ENCODE peak calls at places on chromosomes 4 and X, in six cellular contexts. One of them, this sample, is unnamed.

GRCh38 chr4:174523003-174523693 is 860 bp upstream of the HPGD start:
- DNase-seq in mammary epithelial cell: no peak
- DNase-seq in aorta: peak; percentile 51
- DNase-seq in NT2/D1: no peak
- DNase-seq in GM23248: peak; percentile 50
- DNase-seq in kidney: no peak
- DNase-seq in this sample: no peak

GRCh38 chr4:147340111-147340510 is 140.8 kb upstream of the EDNRA start:
- DNase-seq in mammary epithelial cell: peak; percentile 68
- DNase-seq in aorta: no peak
- DNase-seq in NT2/D1: no peak
- DNase-seq in GM23248: peak; percentile 84
- DNase-seq in kidney: no peak
- DNase-seq in this sample: no peak

GRCh38 chr4:83281326-83281725 is 3.3 kb downstream of the COQ2 start:
- DNase-seq in mammary epithelial cell: no peak
- DNase-seq in aorta: no peak
- DNase-seq in NT2/D1: no peak
- DNase-seq in GM23248: no peak
- DNase-seq in kidney: no peak
- DNase-seq in this sample: no peak

GRCh38 chrX:136619889-136620505 is 28.0 kb upstream of the CD40LG start:
- DNase-seq in mammary epithelial cell: no peak
- DNase-seq in aorta: no peak
- DNase-seq in NT2/D1: no peak
- DNase-seq in GM23248: no peak
- DNase-seq in kidney: no peak
- DNase-seq in this sample: no peak

GRCh38 chr4:113952452-113953029 is 26.9 kb downstream of the ARSJ start:
- DNase-seq in mammary epithelial cell: peak; percentile 27
- DNase-seq in aorta: no peak
- DNase-seq in NT2/D1: peak; percentile 46
- DNase-seq in GM23248: peak; percentile 63
- DNase-seq in kidney: no peak
- DNase-seq in this sample: peak; percentile 83

GRCh38 chr4:94588900-94589693 is 137.4 kb downstream of the PDLIM5 start:
- DNase-seq in mammary epithelial cell: no peak
- DNase-seq in aorta: no peak
- DNase-seq in NT2/D1: no peak
- DNase-seq in GM23248: peak; percentile 61
- DNase-seq in kidney: no peak
- DNase-seq in this sample: no peak

GRCh38 chr4:33060873-33061542 is 2340.8 kb downstream of the PCDH7 start:
- DNase-seq in mammary epithelial cell: peak; percentile 2
- DNase-seq in aorta: peak; percentile 61
- DNase-seq in NT2/D1: peak; percentile 51
- DNase-seq in GM23248: peak; percentile 74
- DNase-seq in kidney: peak; percentile 55
- DNase-seq in this sample: peak; percentile 71

GRCh38 chr4:128056396-128056795 is 4.7 kb upstream of the LARP1B start:
- DNase-seq in mammary epithelial cell: no peak
- DNase-seq in aorta: no peak
- DNase-seq in NT2/D1: no peak
- DNase-seq in GM23248: no peak
- DNase-seq in kidney: no peak
- DNase-seq in this sample: no peak

GRCh38 chr4:7924570-7924969 is 15.1 kb downstream of the AFAP1 start:
- DNase-seq in mammary epithelial cell: no peak
- DNase-seq in aorta: no peak
- DNase-seq in NT2/D1: no peak
- DNase-seq in GM23248: no peak
- DNase-seq in kidney: no peak
- DNase-seq in this sample: no peak

GRCh38 chr4:52376107-52376704 is 282.9 kb downstream of the USP46 start:
- DNase-seq in mammary epithelial cell: peak; percentile 29
- DNase-seq in aorta: no peak
- DNase-seq in NT2/D1: peak; percentile 33
- DNase-seq in GM23248: peak; percentile 73
- DNase-seq in kidney: no peak
- DNase-seq in this sample: peak; percentile 82

GRCh38 chr4:93888768-93889167 is 60.2 kb downstream of the ATOH1 start:
- DNase-seq in mammary epithelial cell: no peak
- DNase-seq in aorta: no peak
- DNase-seq in NT2/D1: no peak
- DNase-seq in GM23248: no peak
- DNase-seq in kidney: no peak
- DNase-seq in this sample: no peak

GRCh38 chr4:52641853-52642563 is 17.1 kb downstream of the USP46 start:
- DNase-seq in mammary epithelial cell: peak; percentile 81
- DNase-seq in aorta: no peak
- DNase-seq in NT2/D1: no peak
- DNase-seq in GM23248: peak; percentile 67
- DNase-seq in kidney: no peak
- DNase-seq in this sample: no peak

GRCh38 chr4:187883836-187884235 is 111.7 kb upstream of the ZFP42 start:
- DNase-seq in mammary epithelial cell: no peak
- DNase-seq in aorta: no peak
- DNase-seq in NT2/D1: no peak
- DNase-seq in GM23248: no peak
- DNase-seq in kidney: no peak
- DNase-seq in this sample: no peak

GRCh38 chr4:183797445-183798248 is 107.5 kb upstream of the STOX2 start:
- DNase-seq in mammary epithelial cell: peak; percentile 48
- DNase-seq in aorta: no peak
- DNase-seq in NT2/D1: no peak
- DNase-seq in GM23248: peak; percentile 34
- DNase-seq in kidney: peak; percentile 81
- DNase-seq in this sample: no peak

GRCh38 chr4:112099701-112100289 is 45.5 kb upstream of the FAM241A start:
- DNase-seq in mammary epithelial cell: peak; percentile 37
- DNase-seq in aorta: no peak
- DNase-seq in NT2/D1: no peak
- DNase-seq in GM23248: peak; percentile 73
- DNase-seq in kidney: no peak
- DNase-seq in this sample: peak; percentile 72

DNA sequence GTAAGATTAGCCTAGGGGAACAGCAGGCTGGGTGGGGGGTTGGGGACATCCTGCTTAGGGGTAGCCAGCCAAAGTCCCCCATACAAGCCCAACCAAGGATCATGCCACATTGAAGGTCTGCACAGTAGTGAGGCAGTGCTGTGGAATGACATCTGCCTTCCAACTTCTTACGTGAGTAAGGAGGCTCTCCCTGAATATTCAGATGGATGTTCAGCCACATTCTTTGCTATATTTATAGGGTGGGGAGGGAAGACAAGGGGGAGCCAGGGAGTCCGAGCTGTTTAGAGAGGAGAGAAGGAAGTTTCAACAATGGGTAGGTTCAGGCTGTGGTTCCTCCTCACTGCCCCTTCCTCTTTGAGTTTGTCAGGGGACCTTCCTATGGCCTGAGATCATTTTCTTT is 29.7 kb downstream of the MSN start:
- DNase-seq in mammary epithelial cell: no peak
- DNase-seq in aorta: no peak
- DNase-seq in NT2/D1: no peak
- DNase-seq in GM23248: peak; percentile 80
- DNase-seq in kidney: no peak
- DNase-seq in this sample: peak; percentile 49
- H3K4me1 ChIP-seq in mammary epithelial cell: peaks cover 38% of the 10 kb centered on the region
- H3K4me1 ChIP-seq in aorta: peaks cover 2% of the 10 kb centered on the region
- H3K4me1 ChIP-seq in NT2/D1: peaks cover 8% of the 10 kb centered on the region
- H3K4me1 ChIP-seq in GM23248: peaks cover 59% of the 10 kb centered on the region
- H3K4me1 ChIP-seq in kidney: peaks cover 36% of the 10 kb centered on the region
- H3K4me1 ChIP-seq in this sample: peaks cover 96% of the 10 kb centered on the region

GRCh38 chr4:40492747-40493146 is 136.9 kb downstream of the RBM47 start:
- DNase-seq in mammary epithelial cell: no peak
- DNase-seq in aorta: no peak
- DNase-seq in NT2/D1: no peak
- DNase-seq in GM23248: no peak
- DNase-seq in kidney: no peak
- DNase-seq in this sample: no peak

GRCh38 chr4:40486534-40486933 is 143.1 kb downstream of the RBM47 start:
- DNase-seq in mammary epithelial cell: peak; percentile 62
- DNase-seq in aorta: no peak
- DNase-seq in NT2/D1: no peak
- DNase-seq in GM23248: peak; percentile 45
- DNase-seq in kidney: no peak
- DNase-seq in this sample: no peak

GRCh38 chr4:40493160-40493559 is 136.5 kb downstream of the RBM47 start:
- DNase-seq in mammary epithelial cell: no peak
- DNase-seq in aorta: no peak
- DNase-seq in NT2/D1: no peak
- DNase-seq in GM23248: no peak
- DNase-seq in kidney: no peak
- DNase-seq in this sample: no peak

DNA sequence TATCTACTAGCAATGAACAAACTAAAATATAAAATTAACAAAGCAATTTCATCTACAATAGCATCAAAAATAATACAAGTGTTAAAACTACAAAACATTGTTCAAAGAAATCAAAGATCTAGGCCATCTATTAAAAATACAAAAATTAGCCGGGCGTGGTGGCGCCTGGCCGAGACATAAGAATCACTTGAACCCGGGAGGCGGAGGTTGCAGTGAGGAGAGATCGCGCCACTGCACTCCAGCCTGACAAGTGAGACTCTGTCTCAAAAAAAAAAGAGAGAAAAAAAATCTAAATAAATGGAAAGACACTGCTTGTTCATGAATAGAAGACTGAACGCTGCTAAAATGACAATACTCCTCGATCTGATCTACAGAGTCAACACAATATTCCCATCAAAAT is 139.2 kb downstream of the RBM47 start:
- DNase-seq in mammary epithelial cell: no peak
- DNase-seq in aorta: no peak
- DNase-seq in NT2/D1: no peak
- DNase-seq in GM23248: no peak
- DNase-seq in kidney: no peak
- DNase-seq in this sample: no peak
- H3K4me1 ChIP-seq in mammary epithelial cell: peaks cover 14% of the 10 kb centered on the region
- H3K4me1 ChIP-seq in aorta: no peaks in the 10 kb centered on the region
- H3K4me1 ChIP-seq in NT2/D1: no peaks in the 10 kb centered on the region
- H3K4me1 ChIP-seq in GM23248: peaks cover 8% of the 10 kb centered on the region
- H3K4me1 ChIP-seq in kidney: peaks cover 25% of the 10 kb centered on the region
- H3K4me1 ChIP-seq in this sample: no peaks in the 10 kb centered on the region

DNA sequence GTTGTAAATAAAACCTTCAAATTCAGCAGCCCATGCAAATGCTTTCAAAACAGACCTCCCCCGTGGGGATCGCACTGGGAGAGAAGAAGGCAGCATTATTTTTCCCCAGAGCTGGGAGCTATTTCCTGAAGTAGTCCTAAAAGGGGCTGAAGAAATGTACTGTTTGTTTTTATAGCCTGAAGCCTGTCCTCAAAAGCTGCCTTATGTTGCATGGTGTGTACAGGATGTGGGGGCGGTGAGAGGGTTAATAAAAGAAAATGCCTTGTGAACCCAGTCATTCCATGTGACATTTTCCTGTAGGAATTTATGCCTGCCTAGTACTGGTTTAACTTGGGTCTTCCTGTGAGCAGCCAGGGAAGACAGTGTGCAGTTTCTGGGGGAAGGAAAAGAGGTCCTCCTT is 144.1 kb downstream of the SOWAHB start:
- DNase-seq in mammary epithelial cell: peak; percentile 68
- DNase-seq in aorta: no peak
- DNase-seq in NT2/D1: no peak
- DNase-seq in GM23248: peak; percentile 91
- DNase-seq in kidney: no peak
- DNase-seq in this sample: no peak
- H3K4me1 ChIP-seq in mammary epithelial cell: peaks cover 29% of the 10 kb centered on the region
- H3K4me1 ChIP-seq in aorta: no peaks in the 10 kb centered on the region
- H3K4me1 ChIP-seq in NT2/D1: no peaks in the 10 kb centered on the region
- H3K4me1 ChIP-seq in GM23248: peaks cover 72% of the 10 kb centered on the region
- H3K4me1 ChIP-seq in kidney: no peaks in the 10 kb centered on the region
- H3K4me1 ChIP-seq in this sample: no peaks in the 10 kb centered on the region

GRCh38 chrX:48022100-48022499 is 15.3 kb downstream of the SPACA5 start:
- DNase-seq in mammary epithelial cell: no peak
- DNase-seq in aorta: no peak
- DNase-seq in NT2/D1: no peak
- DNase-seq in GM23248: no peak
- DNase-seq in kidney: no peak
- DNase-seq in this sample: peak; percentile 10

GRCh38 chrX:48022740-48023139 is 16.0 kb downstream of the SPACA5 start:
- DNase-seq in mammary epithelial cell: no peak
- DNase-seq in aorta: no peak
- DNase-seq in NT2/D1: no peak
- DNase-seq in GM23248: peak; percentile 26
- DNase-seq in kidney: no peak
- DNase-seq in this sample: peak; percentile 4

GRCh38 chrX:48025561-48025960 is 18.8 kb downstream of the SPACA5 start:
- DNase-seq in mammary epithelial cell: peak; percentile 37
- DNase-seq in aorta: no peak
- DNase-seq in NT2/D1: peak; percentile 67
- DNase-seq in GM23248: peak; percentile 62
- DNase-seq in kidney: no peak
- DNase-seq in this sample: peak; percentile 86

GRCh38 chrX:48030237-48030636 is 23.4 kb downstream of the SPACA5 start:
- DNase-seq in mammary epithelial cell: no peak
- DNase-seq in aorta: no peak
- DNase-seq in NT2/D1: no peak
- DNase-seq in GM23248: no peak
- DNase-seq in kidney: no peak
- DNase-seq in this sample: no peak

GRCh38 chrX:48028091-48028490 is 21.3 kb downstream of the SPACA5 start:
- DNase-seq in mammary epithelial cell: no peak
- DNase-seq in aorta: no peak
- DNase-seq in NT2/D1: no peak
- DNase-seq in GM23248: no peak
- DNase-seq in kidney: no peak
- DNase-seq in this sample: no peak
- H3K4me1 ChIP-seq in mammary epithelial cell: no peaks in the 10 kb centered on the region
- H3K4me1 ChIP-seq in aorta: no peaks in the 10 kb centered on the region
- H3K4me1 ChIP-seq in NT2/D1: no peaks in the 10 kb centered on the region
- H3K4me1 ChIP-seq in GM23248: no peaks in the 10 kb centered on the region
- H3K4me1 ChIP-seq in kidney: no peaks in the 10 kb centered on the region
- H3K4me1 ChIP-seq in this sample: peaks cover 2% of the 10 kb centered on the region

GRCh38 chr4:152983221-152983620 is 47.1 kb downstream of the FHDC1 start:
- DNase-seq in mammary epithelial cell: no peak
- DNase-seq in aorta: no peak
- DNase-seq in NT2/D1: no peak
- DNase-seq in GM23248: peak; percentile 30
- DNase-seq in kidney: no peak
- DNase-seq in this sample: no peak

GRCh38 chr4:152983774-152984411 is 47.8 kb downstream of the FHDC1 start:
- DNase-seq in mammary epithelial cell: peak; percentile 86
- DNase-seq in aorta: no peak
- DNase-seq in NT2/D1: no peak
- DNase-seq in GM23248: peak; percentile 66
- DNase-seq in kidney: no peak
- DNase-seq in this sample: no peak

GRCh38 chr4:152981278-152981677 is 45.2 kb downstream of the FHDC1 start:
- DNase-seq in mammary epithelial cell: peak; percentile 99
- DNase-seq in aorta: no peak
- DNase-seq in NT2/D1: no peak
- DNase-seq in GM23248: no peak
- DNase-seq in kidney: no peak
- DNase-seq in this sample: no peak

GRCh38 chr4:152979731-152980330 is 43.7 kb downstream of the FHDC1 start:
- DNase-seq in mammary epithelial cell: peak; percentile 79
- DNase-seq in aorta: no peak
- DNase-seq in NT2/D1: no peak
- DNase-seq in GM23248: no peak
- DNase-seq in kidney: no peak
- DNase-seq in this sample: no peak

GRCh38 chr4:152981842-152982241 is 45.7 kb downstream of the FHDC1 start:
- DNase-seq in mammary epithelial cell: no peak
- DNase-seq in aorta: no peak
- DNase-seq in NT2/D1: no peak
- DNase-seq in GM23248: no peak
- DNase-seq in kidney: no peak
- DNase-seq in this sample: no peak
- H3K4me1 ChIP-seq in mammary epithelial cell: peaks cover 54% of the 10 kb centered on the region
- H3K4me1 ChIP-seq in aorta: no peaks in the 10 kb centered on the region
- H3K4me1 ChIP-seq in NT2/D1: peaks cover 8% of the 10 kb centered on the region
- H3K4me1 ChIP-seq in GM23248: peaks cover 10% of the 10 kb centered on the region
- H3K4me1 ChIP-seq in kidney: no peaks in the 10 kb centered on the region
- H3K4me1 ChIP-seq in this sample: no peaks in the 10 kb centered on the region